ENCODE peak calls at places on chromosomes 16 and 17, in four cellular contexts. C, I, Z and R are unnamed samples.

GRCh38 chr17:6912110-6913051 is 80.9 kb upstream of the TEKT1 start:
- DNase-seq in Z (no peak), C (no peak), I (no peak), R (no peak)

GRCh38 chr16:89596957-89597644 is 16.3 kb upstream of the DPEP1 start:
- DNase-seq in I (no peak), C (no peak), Z (no peak), R (no peak)

GRCh38 chr17:78541488-78542237 is 35.5 kb downstream of the DNAH17 start:
- DNase-seq in Z (no peak), C (no peak), I (peak), R (no peak)

GRCh38 chr16:57518922-57519321 is 17.4 kb downstream of the CCDC102A start:
- DNase-seq in Z (no peak), C (no peak), I (no peak), R (no peak)

GRCh38 chr17:34163681-34164080 is 91.4 kb upstream of the CCL2 start:
- DNase-seq in C (no peak), I (peak), Z (no peak), R (no peak)

GRCh38 chr17:55356440-55357328 is 65.0 kb downstream of the MMD start:
- DNase-seq in C (peak), I (peak), Z (peak), R (no peak)

GRCh38 chr16:25896412-25896811 is 204.7 kb downstream of the HS3ST4 start:
- DNase-seq in Z (no peak), C (no peak), I (no peak), R (no peak)

GRCh38 chr16:89881368-89881730 is 8.0 kb downstream of the TCF25 start:
- DNase-seq in C (no peak), Z (no peak), I (no peak), R (no peak)

GRCh38 chr17:79842136-79842655 is 3.0 kb upstream of the CBX4 start:
- DNase-seq in C (no peak), I (no peak), Z (no peak), R (no peak)

GRCh38 chr16:83068686-83069085 is 441.9 kb downstream of the CDH13 start:
- DNase-seq in Z (peak), C (peak), I (peak), R (no peak)

GRCh38 chr17:19387921-19388521 is 1.0 kb upstream of the MFAP4 start:
- DNase-seq in Z (peak), C (peak), I (peak), R (no peak)

GRCh38 chr17:64155751-64156544 is 26.0 kb upstream of the ERN1 start:
- DNase-seq in C (peak), I (peak), Z (no peak), R (peak)

GRCh38 chr17:40836020-40836419 is 13.6 kb upstream of the KRT10 start:
- DNase-seq in C (no peak), I (no peak), Z (no peak), R (no peak)

GRCh38 chr16:75288596-75289120 is 37.2 kb upstream of the BCAR1 start:
- DNase-seq in Z (no peak), I (no peak), C (no peak), R (no peak)

GRCh38 chr17:62650587-62650986 is 23.1 kb downstream of the MRC2 start:
- DNase-seq in I (peak), Z (no peak), C (no peak), R (no peak)

GRCh38 chr17:32123782-32124181 is 18.5 kb upstream of the RHOT1 start:
- DNase-seq in C (peak), Z (no peak), I (peak), R (no peak)

GRCh38 chr17:32310927-32311568 is 30.9 kb downstream of the C17orf75 start:
- DNase-seq in Z (no peak), C (peak), I (peak), R (no peak)

GRCh38 chr16:56369202-56369601 is 56.1 kb downstream of the AMFR start:
- DNase-seq in I (no peak), C (no peak), Z (no peak), R (no peak)

GRCh38 chr16:508884-509736 is 18.4 kb upstream of the CAPN15 start:
- DNase-seq in C (peak), I (peak), Z (no peak), R (no peak)

GRCh38 chr16:624522-625401 is 6.0 kb upstream of the WFIKKN1 start:
- DNase-seq in I (no peak), Z (no peak), C (no peak), R (no peak)

GRCh38 chr16:28040039-28040438 is 23.5 kb downstream of the GSG1L start:
- DNase-seq in I (no peak), C (no peak), Z (no peak), R (no peak)

GRCh38 chr17:83124871-83125514 is 45.6 kb downstream of the METRNL start:
- DNase-seq in C (no peak), Z (no peak), I (no peak), R (no peak)

GRCh38 chr16:68908000-68908313 is 64.6 kb downstream of the TANGO6 start:
- DNase-seq in Z (no peak), I (no peak), C (peak), R (no peak)

GRCh38 chr17:2396568-2397246 is 4.2 kb downstream of the MNT start:
- DNase-seq in C (peak), I (peak), Z (peak), R (peak)

GRCh38 chr17:80913928-80914821 is 77.5 kb upstream of the CHMP6 start:
- DNase-seq in Z (no peak), I (no peak), C (no peak), R (no peak)

GRCh38 chr16:52997922-52998321 is 54.8 kb downstream of the CHD9NB start:
- DNase-seq in I (no peak), C (no peak), Z (no peak), R (no peak)

GRCh38 chr16:85593503-85594195 is 19.5 kb upstream of the GSE1 start:
- DNase-seq in I (no peak), C (no peak), Z (no peak), R (no peak)

GRCh38 chr16:52078716-52079655 is 468.0 kb downstream of the TOX3 start:
- DNase-seq in Z (no peak), C (no peak), I (no peak), R (no peak)

GRCh38 chr17:66840061-66840460 is 5.1 kb downstream of the CACNG5 start:
- DNase-seq in I (no peak), C (no peak), Z (no peak), R (no peak)

GRCh38 chr17:74521701-74522201 is 9.5 kb downstream of the CD300LB start:
- DNase-seq in I (no peak), Z (no peak), C (no peak), R (no peak)

GRCh38 chr16:78183437-78183836 is 84.0 kb downstream of the WWOX start:
- DNase-seq in I (no peak), C (no peak), Z (no peak), R (no peak)

GRCh38 chr17:8175795-8176196 is 384 bp downstream of the TMEM107 start:
- DNase-seq in C (no peak), I (peak), Z (no peak), R (no peak)